ENCODE peak calls at places on chromosomes 7 and 10, in nine cellular contexts. W is naive thymus-derived CD4-positive, alpha-beta T cell; Y is NCI-H774; N is mesothelial cell of epicardium; L is GM12865; O is left ventricle myocardium superior; E is T-cell; T is NCI-H2029; D is AG10803. K is an unnamed sample.

GRCh38 chr10:112356686-112357085 is 17.2 kb upstream of the ACSL5 start:
- DNase-seq in Y (no peak), T (no peak), O (no peak), E (no peak), L (no peak), D (no peak), W (no peak), N (no peak), K (peak)

GRCh38 chr10:64396105-64396504 is 874.9 kb downstream of the REEP3 start:
- DNase-seq in T (no peak), W (no peak), E (no peak), Y (no peak), N (no peak), D (peak), O (no peak), L (no peak), K (peak)

GRCh38 chr7:128941323-128941890 is 3.7 kb downstream of the IRF5 start:
- DNase-seq in O (no peak), W (no peak), L (peak), E (no peak), D (no peak), Y (no peak), T (no peak), N (no peak), K (no peak)

GRCh38 chr10:50152792-50153272 is 85.1 kb downstream of the WASHC2A start:
- DNase-seq in O (peak), N (no peak), T (peak), L (no peak), D (no peak), W (no peak), Y (peak), E (no peak), K (no peak)

GRCh38 chr7:2966466-2967078 is 77.1 kb downstream of the CARD11 start:
- DNase-seq in D (no peak), Y (no peak), E (no peak), N (no peak), T (no peak), L (no peak), W (no peak), O (no peak), K (no peak)

GRCh38 chr7:127396184-127396583 is 3.7 kb upstream of the ZNF800 start:
- DNase-seq in O (peak), E (no peak), D (no peak), L (peak), N (no peak), Y (no peak), T (no peak), W (no peak), K (peak)

GRCh38 chr7:152050547-152050971 is 25.1 kb downstream of the GALNT11 start:
- DNase-seq in E (no peak), L (no peak), O (no peak), D (peak), N (no peak), W (no peak), T (no peak), Y (no peak), K (peak)

GRCh38 chr10:52779541-52780390 is 7.2 kb upstream of the MBL2 start:
- DNase-seq in Y (peak), W (no peak), N (peak), D (peak), E (no peak), O (peak), T (no peak), L (peak), K (peak)

GRCh38 chr10:102227050-102227449 is 951 bp downstream of the ELOVL3 start:
- DNase-seq in E (no peak), D (peak), W (no peak), L (no peak), T (no peak), N (no peak), O (no peak), Y (no peak), K (peak)

GRCh38 chr10:71694567-71694968 is 25.0 kb downstream of the C10orf105 start:
- DNase-seq in L (peak), N (no peak), W (peak), E (peak), D (no peak), T (no peak), O (no peak), Y (no peak), K (no peak)

GRCh38 chr7:151134743-151135524 is 32.6 kb downstream of the GBX1 start:
- DNase-seq in D (no peak), N (no peak), E (no peak), Y (no peak), W (no peak), T (no peak), L (no peak), O (no peak), K (no peak)

GRCh38 chr7:103613655-103614642 is 167.9 kb upstream of the SLC26A5 start:
- DNase-seq in N (no peak), W (no peak), Y (no peak), L (no peak), E (no peak), T (no peak), O (no peak), D (peak), K (no peak)

GRCh38 chr7:44533301-44534055 is 7.7 kb downstream of the NPC1L1 start:
- DNase-seq in E (no peak), W (no peak), L (no peak), N (no peak), D (no peak), O (peak), T (peak), Y (peak), K (peak)

GRCh38 chr10:60123668-60124067 is 217.3 kb upstream of the CCDC6 start:
- DNase-seq in T (no peak), D (no peak), Y (no peak), N (no peak), L (no peak), W (no peak), E (no peak), O (no peak), K (no peak)

GRCh38 chr10:52146766-52147165 is 167.3 kb upstream of the DKK1 start:
- DNase-seq in T (no peak), N (no peak), Y (no peak), W (no peak), L (no peak), O (no peak), E (no peak), D (peak), K (no peak)

GRCh38 chr7:156702399-156702798 is 61.8 kb downstream of the RNF32 start:
- DNase-seq in L (no peak), E (no peak), W (no peak), Y (no peak), N (no peak), O (no peak), D (no peak), T (no peak), K (no peak)

GRCh38 chr10:34584164-34584563 is 230.9 kb downstream of the PARD3 start:
- DNase-seq in E (no peak), N (no peak), O (no peak), L (no peak), T (no peak), D (peak), W (no peak), Y (no peak), K (peak)

GRCh38 chr10:97321807-97322195 is 2.7 kb downstream of the FRAT1 start:
- DNase-seq in N (no peak), T (peak), Y (peak), L (no peak), O (no peak), E (no peak), D (no peak), W (no peak), K (no peak)

GRCh38 chr10:119737827-119738226 is 12.0 kb downstream of the INPP5F start:
- DNase-seq in W (no peak), E (no peak), D (peak), T (peak), L (no peak), Y (no peak), O (no peak), N (no peak), K (peak)

GRCh38 chr7:128027485-128027980 is 3.7 kb downstream of the LRRC4 start:
- DNase-seq in W (no peak), D (no peak), Y (no peak), E (no peak), L (no peak), N (no peak), O (no peak), T (no peak), K (no peak)

GRCh38 chr7:133458688-133459087 is 205.8 kb downstream of the EXOC4 start:
- DNase-seq in E (no peak), N (no peak), D (no peak), T (no peak), Y (no peak), O (no peak), L (no peak), W (no peak), K (no peak)

GRCh38 chr7:135800560-135800959 is 51.9 kb upstream of the FAM180A start:
- DNase-seq in O (no peak), Y (no peak), E (no peak), W (no peak), L (no peak), D (no peak), T (no peak), N (no peak), K (no peak)

GRCh38 chr7:11436317-11436716 is 395.7 kb downstream of the THSD7A start:
- DNase-seq in D (no peak), L (no peak), Y (no peak), E (no peak), N (no peak), O (no peak), W (no peak), T (no peak), K (no peak)

GRCh38 chr10:129501652-129502436 is 34.8 kb downstream of the MGMT start:
- DNase-seq in Y (no peak), O (no peak), N (no peak), E (no peak), D (no peak), T (no peak), W (no peak), L (peak), K (no peak)

GRCh38 chr7:81210092-81211064 is 291.5 kb upstream of the SEMA3C start:
- DNase-seq in W (no peak), T (no peak), N (no peak), L (no peak), E (no peak), D (peak), O (no peak), Y (no peak), K (no peak)

GRCh38 chr10:25178411-25178810 is 3.6 kb downstream of the GPR158 start:
- DNase-seq in D (no peak), Y (no peak), E (no peak), T (no peak), N (no peak), O (no peak), W (no peak), L (no peak), K (no peak)

GRCh38 chr7:130273081-130273699 is 6.5 kb downstream of the CPA2 start:
- DNase-seq in W (peak), N (peak), T (peak), E (no peak), Y (no peak), L (no peak), D (peak), O (no peak), K (no peak)

GRCh38 chr7:2796358-2797352 is 47.5 kb downstream of the GNA12 start:
- DNase-seq in D (peak), Y (no peak), W (no peak), L (no peak), O (peak), N (no peak), E (no peak), T (no peak), K (no peak)

GRCh38 chr10:112741830-112742402 is 208.1 kb upstream of the TCF7L2 start:
- DNase-seq in O (no peak), T (peak), L (no peak), Y (no peak), D (no peak), E (no peak), W (no peak), N (no peak), K (no peak)

GRCh38 chr10:114650831-114651230 is 7.2 kb downstream of the ABLIM1 start:
- DNase-seq in O (no peak), E (no peak), L (no peak), W (no peak), D (no peak), N (no peak), Y (no peak), T (no peak), K (no peak)

GRCh38 chr7:99837649-99838361 is 10.0 kb downstream of the CYP3A43 start:
- DNase-seq in T (no peak), L (peak), W (no peak), E (no peak), N (no peak), Y (no peak), O (no peak), D (peak), K (peak)

K was measured in RPMI7951.